ENCODE peak calls at places on chromosome 5, in four cellular contexts. X is GM12864, B is astrocyte of the cerebellum, P is GM12865. M is an unnamed sample.

GRCh38 chr5:106880656-106881055 is 790.1 kb downstream of the EFNA5 start:
- DNase-seq in X (no peak), B (no peak), P (no peak), M (peak; percentile 81)

GRCh38 chr5:133405275-133406034 is 206.9 kb downstream of the FSTL4 start:
- DNase-seq in X (no peak), B (no peak), P (no peak), M (no peak)

GRCh38 chr5:71782771-71783770 is 64.0 kb downstream of the CARTPT start:
- DNase-seq in X (peak; percentile 35), B (peak; percentile 59), P (peak; percentile 81), M (peak; percentile 75)

GRCh38 chr5:109668668-109669422 is 20.9 kb upstream of the MAN2A1 start:
- DNase-seq in X (peak; percentile 25), B (no peak), P (peak; percentile 34), M (no peak)

GRCh38 chr5:30438785-30439184 is 754.7 kb upstream of the CDH6 start:
- DNase-seq in X (no peak), B (no peak), P (no peak), M (no peak)

GRCh38 chr5:35990941-35991592 is at the start of gene UGT3A1:
- DNase-seq in X (no peak), B (no peak), P (no peak), M (no peak)

GRCh38 chr5:74325866-74326265 is 314.7 kb downstream of the ENC1 start:
- DNase-seq in X (no peak), B (no peak), P (no peak), M (peak; percentile 39)

GRCh38 chr5:141245250-141245717 is at the start of gene PCDHB15:
- DNase-seq in X (no peak), B (no peak), P (no peak), M (peak; percentile 14)

DNA sequence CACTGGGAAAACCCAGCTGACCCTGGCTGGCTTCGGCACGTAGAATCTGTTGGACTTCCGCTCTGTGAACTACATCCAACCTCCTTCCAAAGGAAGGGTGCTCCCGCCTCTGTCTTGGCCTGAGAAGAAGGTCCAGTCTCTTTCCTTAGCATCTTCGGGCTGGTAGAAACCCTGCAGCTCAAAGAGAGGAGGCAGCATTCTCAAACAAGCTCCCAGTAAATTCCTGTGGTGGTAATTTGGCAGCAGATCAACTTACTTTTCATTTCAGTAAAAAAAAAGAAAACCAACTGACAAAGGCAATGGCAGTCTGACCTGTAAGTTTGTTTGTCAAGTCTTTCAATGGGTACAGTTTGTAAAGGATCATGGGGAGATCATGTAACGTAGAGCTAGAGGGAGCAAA is 176.7 kb downstream of the MED10 start:
- DNase-seq in X (no peak), B (peak; percentile 47), P (no peak), M (no peak)
- TF ChIP-seq CTCF in X (no peak), B (peak; percentile 40), P (no peak), M (no peak)

DNA sequence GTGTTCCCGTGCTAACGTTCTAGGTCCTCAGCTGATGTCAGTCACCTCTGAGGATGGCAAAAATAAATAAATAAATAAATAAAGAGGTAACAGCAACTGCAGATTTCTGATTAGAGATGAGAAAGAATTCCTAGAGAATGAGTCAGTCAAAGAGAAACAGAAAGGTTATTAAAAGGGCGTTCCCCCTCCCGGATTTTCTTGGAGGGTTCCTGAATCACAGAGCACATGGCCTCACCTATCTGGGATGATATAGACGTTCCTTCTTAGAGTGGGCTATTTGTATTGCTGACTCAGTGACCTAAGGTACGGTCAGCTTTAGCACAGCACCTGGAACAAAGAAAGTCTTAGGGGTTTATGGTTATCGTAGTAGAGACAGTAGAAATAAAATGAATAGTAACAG is 30.6 kb downstream of the HTR4 start:
- DNase-seq in X (no peak), B (no peak), P (no peak), M (peak; percentile 52)
- TF ChIP-seq CTCF in X (no peak), B (no peak), P (no peak), M (no peak)

GRCh38 chr5:1883120-1883924 is 597 bp upstream of the IRX4 start:
- DNase-seq in X (no peak), B (no peak), P (no peak), M (peak; percentile 58)
- TF ChIP-seq CTCF in X (no peak), B (peak; percentile 9), P (no peak), M (no peak)

DNA sequence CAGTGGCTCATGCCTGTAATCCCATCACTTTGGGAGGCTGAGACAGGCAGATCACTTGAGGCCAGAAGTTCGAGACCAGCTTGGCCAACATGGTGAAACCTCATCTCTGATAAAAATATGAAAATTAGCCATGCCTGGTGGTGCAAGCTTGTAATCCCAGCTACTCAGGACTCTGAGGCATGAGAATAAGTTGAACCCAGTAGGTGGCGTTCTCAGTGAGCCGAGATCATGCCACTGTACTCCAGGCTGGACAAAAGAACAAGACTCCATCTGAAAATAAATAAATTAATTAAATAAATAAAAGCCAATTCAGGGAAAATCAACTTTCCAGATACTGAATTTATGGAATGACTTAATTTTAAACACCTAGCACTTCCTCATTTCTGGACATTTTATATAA is 1722.1 kb downstream of the MAT2B start:
- DNase-seq in X (no peak), B (no peak), P (no peak), M (peak; percentile 54)
- TF ChIP-seq CTCF in X (no peak), B (no peak), P (no peak), M (peak; percentile 40)

GRCh38 chr5:52864884-52865283 is 77.2 kb downstream of the ITGA1 start:
- DNase-seq in X (no peak), B (no peak), P (no peak), M (peak; percentile 71)

GRCh38 chr5:52867809-52868208 is 80.1 kb downstream of the ITGA1 start:
- DNase-seq in X (no peak), B (no peak), P (no peak), M (peak; percentile 65)

GRCh38 chr5:52870448-52870847 is 82.7 kb downstream of the ITGA1 start:
- DNase-seq in X (no peak), B (no peak), P (no peak), M (peak; percentile 61)

GRCh38 chr5:52868417-52868816 is 80.7 kb downstream of the ITGA1 start:
- DNase-seq in X (no peak), B (no peak), P (no peak), M (no peak)

DNA sequence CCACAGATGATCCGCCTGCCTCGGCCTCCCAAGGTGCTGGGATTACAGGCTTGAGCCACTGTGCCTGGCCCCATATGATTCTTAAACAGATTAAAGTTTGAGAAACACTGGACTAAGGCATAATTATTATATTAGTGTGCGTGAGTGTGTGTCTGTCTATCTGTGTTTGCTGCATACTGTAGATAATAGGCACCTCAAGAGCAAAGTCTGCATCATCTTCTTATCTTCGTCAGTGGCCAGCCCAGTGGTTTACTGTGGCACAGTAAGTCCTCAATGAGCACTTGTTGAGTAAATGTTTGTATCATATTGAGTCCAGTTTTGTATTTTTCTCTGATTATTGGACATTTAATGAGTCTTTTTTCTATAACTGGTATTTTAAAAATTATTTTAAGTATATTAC is 81.7 kb downstream of the ITGA1 start:
- DNase-seq in X (no peak), B (no peak), P (no peak), M (no peak)
- TF ChIP-seq CTCF in X (no peak), B (no peak), P (no peak), M (no peak)

DNA sequence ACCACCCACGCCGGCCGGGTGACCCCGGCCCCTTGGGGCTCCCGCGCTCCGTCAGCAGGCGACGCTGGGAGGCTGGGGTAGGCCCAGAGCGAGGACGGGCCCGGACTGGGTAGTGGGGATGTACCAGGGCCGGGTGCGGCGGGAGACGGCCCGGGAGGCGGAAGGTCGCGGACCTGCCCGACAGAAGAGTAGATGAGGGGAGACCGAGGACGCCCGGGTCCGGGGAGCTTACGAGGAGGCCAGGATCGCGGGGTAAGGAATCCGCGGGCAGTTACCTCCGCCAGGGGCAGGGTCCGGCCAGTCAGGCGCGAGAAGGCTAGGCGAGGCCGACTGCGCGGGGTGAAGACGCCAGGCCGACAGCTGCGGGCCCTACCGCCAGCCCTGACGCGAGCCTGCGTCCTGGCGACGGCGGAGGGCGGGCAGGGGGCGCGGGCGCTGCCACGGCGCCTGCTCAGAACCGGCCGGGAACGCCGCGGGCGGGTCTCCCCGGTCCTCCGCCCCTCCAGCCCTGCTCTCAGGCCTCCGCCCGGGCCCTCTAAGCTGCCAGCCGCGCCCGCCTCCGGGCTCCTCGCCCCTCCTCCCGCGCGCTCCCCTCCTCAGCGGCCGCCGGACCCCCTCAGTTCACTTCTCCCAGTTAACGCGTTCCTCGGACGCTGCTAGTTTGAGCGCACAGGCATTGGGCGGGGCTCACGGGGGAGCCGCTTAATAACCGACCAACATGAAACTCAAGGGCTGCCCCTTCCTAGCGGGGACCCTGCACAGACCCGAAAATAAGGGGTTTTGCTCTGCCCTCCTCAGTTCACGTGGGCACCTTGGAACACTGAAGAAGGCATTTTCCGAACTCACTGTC is at the start of gene CPLANE1:
- DNase-seq in X (no peak), B (peak; percentile 36), P (peak; percentile 80), M (peak; percentile 64)
- TF ChIP-seq CTCF in X (no peak), B (peak; percentile 10), P (no peak), M (no peak)

GRCh38 chr5:150286820-150287219 is 2.8 kb downstream of the CAMK2A start:
- DNase-seq in X (no peak), B (no peak), P (peak; percentile 30), M (no peak)
- TF ChIP-seq CTCF in X (peak; percentile 55), B (peak; percentile 36), P (peak; percentile 37), M (peak; percentile 31)

DNA sequence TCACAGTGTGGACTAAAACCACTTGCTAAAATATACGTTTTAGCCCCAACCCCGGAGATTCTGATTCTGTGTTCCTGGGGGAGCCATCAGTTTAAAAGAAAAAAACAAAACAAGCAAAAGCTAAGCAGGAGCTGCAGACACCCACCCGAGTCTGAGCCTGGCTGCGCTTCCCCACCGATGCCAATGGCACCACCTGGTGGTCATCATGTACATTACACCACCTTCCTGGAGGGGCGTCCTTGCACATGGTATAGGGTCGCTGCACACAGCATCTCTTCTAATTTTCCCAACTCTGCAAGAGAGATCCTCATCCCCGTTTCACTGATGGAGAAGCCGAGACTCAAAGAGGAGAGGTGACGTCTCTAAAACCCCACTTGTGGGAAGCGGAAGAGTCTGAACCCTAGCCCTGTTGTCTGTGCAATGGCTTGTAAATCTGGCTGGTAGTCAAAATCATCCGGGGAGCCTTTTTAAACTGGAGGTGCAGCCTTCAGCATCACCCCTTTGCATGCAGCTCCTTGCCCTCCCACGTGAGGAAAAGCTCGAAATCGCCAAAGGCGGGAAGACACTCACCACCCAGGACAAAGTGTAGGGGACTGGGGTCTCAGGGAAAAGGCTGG is 23.1 kb upstream of the CNOT6 start:
- DNase-seq in X (peak; percentile 21), B (peak; percentile 45), P (peak; percentile 69), M (peak; percentile 72)
- TF ChIP-seq CTCF in X (peak; percentile 90), B (peak; percentile 93), P (peak; percentile 85), M (peak; percentile 100)

DNA sequence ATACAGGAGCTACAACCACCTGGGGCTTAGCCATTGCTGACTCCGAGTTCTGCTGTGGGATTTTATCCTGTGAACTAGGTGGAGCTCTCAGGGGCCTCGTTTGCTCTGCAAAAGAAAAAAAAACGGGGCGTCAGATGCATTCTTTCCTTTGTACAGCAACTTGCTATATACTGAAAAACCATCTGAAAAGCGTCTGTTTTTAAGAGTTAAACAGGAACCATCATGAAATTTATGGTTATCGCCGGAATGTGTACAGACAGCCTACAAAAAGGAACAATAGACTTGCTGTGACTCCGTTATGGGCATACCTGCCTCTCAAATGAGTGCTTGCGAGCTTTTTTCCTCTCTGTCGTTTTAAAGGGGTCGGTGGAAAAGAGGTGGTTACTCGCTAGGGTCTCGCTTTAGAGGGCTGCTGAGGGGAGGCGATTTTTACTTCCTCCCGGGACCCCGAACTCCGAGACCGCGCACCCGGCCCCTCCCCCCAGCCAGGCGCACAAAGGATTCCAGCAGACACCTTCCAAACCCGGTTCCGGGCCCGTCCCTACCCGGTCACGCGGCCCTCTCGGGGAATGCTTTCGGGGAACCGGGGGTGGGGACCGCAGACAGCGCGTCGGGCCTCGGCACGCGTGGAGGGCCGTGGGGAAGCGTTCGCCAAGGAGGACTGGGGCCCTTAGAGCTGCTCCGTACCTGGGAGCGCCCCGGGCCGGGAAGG is 826 bp downstream of the PAIP1 start:
- DNase-seq in X (no peak), B (no peak), P (peak; percentile 54), M (peak; percentile 60)
- TF ChIP-seq CTCF in X (no peak), B (peak; percentile 2), P (no peak), M (no peak)

M was measured in MCF 10A.